ENCODE peak calls at places on chromosomes 7 and 10, in six cellular contexts. One of them, this sample, is unnamed.

GRCh38 chr7:48250441-48250951 is 79.2 kb downstream of the ABCA13 start:
- DNase-seq in H9: no peak
- DNase-seq in EL: peak
- DNase-seq in NCI-H2171 treated with DMSO at 0.1 percent for 48 hours: no peak
- DNase-seq in upper lobe of right lung: no peak
- DNase-seq in LHCN-M2: peak
- DNase-seq in this sample: peak

GRCh38 chr10:1149793-1150637 is 93.8 kb downstream of the WDR37 start:
- DNase-seq in H9: no peak
- DNase-seq in EL: no peak
- DNase-seq in NCI-H2171 treated with DMSO at 0.1 percent for 48 hours: no peak
- DNase-seq in upper lobe of right lung: peak
- DNase-seq in LHCN-M2: no peak
- DNase-seq in this sample: no peak

GRCh38 chr10:79065853-79066252 is 2.9 kb upstream of the ZMIZ1 start:
- DNase-seq in H9: no peak
- DNase-seq in EL: no peak
- DNase-seq in NCI-H2171 treated with DMSO at 0.1 percent for 48 hours: no peak
- DNase-seq in upper lobe of right lung: no peak
- DNase-seq in LHCN-M2: no peak
- DNase-seq in this sample: no peak

GRCh38 chr10:79944428-79945395 is 4.2 kb downstream of the SFTPD start:
- DNase-seq in H9: no peak
- DNase-seq in EL: no peak
- DNase-seq in NCI-H2171 treated with DMSO at 0.1 percent for 48 hours: no peak
- DNase-seq in upper lobe of right lung: no peak
- DNase-seq in LHCN-M2: no peak
- DNase-seq in this sample: no peak

GRCh38 chr10:3169738-3170137 is 2.8 kb downstream of the PITRM1 start:
- DNase-seq in H9: no peak
- DNase-seq in EL: no peak
- DNase-seq in NCI-H2171 treated with DMSO at 0.1 percent for 48 hours: no peak
- DNase-seq in upper lobe of right lung: no peak
- DNase-seq in LHCN-M2: no peak
- DNase-seq in this sample: no peak

GRCh38 chr7:99790407-99790806 is 6.4 kb upstream of the CYP3A4 start:
- DNase-seq in H9: no peak
- DNase-seq in EL: no peak
- DNase-seq in NCI-H2171 treated with DMSO at 0.1 percent for 48 hours: no peak
- DNase-seq in upper lobe of right lung: no peak
- DNase-seq in LHCN-M2: peak
- DNase-seq in this sample: no peak

GRCh38 chr10:69449841-69450240 is 1.4 kb upstream of the TSPAN15 start:
- DNase-seq in H9: peak
- DNase-seq in EL: peak
- DNase-seq in NCI-H2171 treated with DMSO at 0.1 percent for 48 hours: no peak
- DNase-seq in upper lobe of right lung: peak
- DNase-seq in LHCN-M2: peak
- DNase-seq in this sample: peak

GRCh38 chr7:159015081-159015893 is 129.4 kb downstream of the VIPR2 start:
- DNase-seq in H9: no peak
- DNase-seq in EL: peak
- DNase-seq in NCI-H2171 treated with DMSO at 0.1 percent for 48 hours: no peak
- DNase-seq in upper lobe of right lung: peak
- DNase-seq in LHCN-M2: peak
- DNase-seq in this sample: no peak

GRCh38 chr7:55005241-55005836 is 13.5 kb upstream of the EGFR start:
- DNase-seq in H9: peak
- DNase-seq in EL: no peak
- DNase-seq in NCI-H2171 treated with DMSO at 0.1 percent for 48 hours: no peak
- DNase-seq in upper lobe of right lung: no peak
- DNase-seq in LHCN-M2: no peak
- DNase-seq in this sample: no peak

GRCh38 chr7:69204936-69205335 is 393.3 kb upstream of the AUTS2 start:
- DNase-seq in H9: no peak
- DNase-seq in EL: no peak
- DNase-seq in NCI-H2171 treated with DMSO at 0.1 percent for 48 hours: peak
- DNase-seq in upper lobe of right lung: no peak
- DNase-seq in LHCN-M2: no peak
- DNase-seq in this sample: no peak

GRCh38 chr10:123840714-123841113 is 50.9 kb downstream of the CPXM2 start:
- DNase-seq in H9: no peak
- DNase-seq in EL: no peak
- DNase-seq in NCI-H2171 treated with DMSO at 0.1 percent for 48 hours: no peak
- DNase-seq in upper lobe of right lung: no peak
- DNase-seq in LHCN-M2: no peak
- DNase-seq in this sample: no peak

GRCh38 chr10:22319559-22320558 is 1.0 kb upstream of the BMI1 start:
- DNase-seq in H9: no peak
- DNase-seq in EL: no peak
- DNase-seq in NCI-H2171 treated with DMSO at 0.1 percent for 48 hours: peak
- DNase-seq in upper lobe of right lung: no peak
- DNase-seq in LHCN-M2: no peak
- DNase-seq in this sample: no peak

GRCh38 chr10:114879541-114880158 is 58.1 kb downstream of the FHIP2A start:
- DNase-seq in H9: peak
- DNase-seq in EL: peak
- DNase-seq in NCI-H2171 treated with DMSO at 0.1 percent for 48 hours: no peak
- DNase-seq in upper lobe of right lung: no peak
- DNase-seq in LHCN-M2: peak
- DNase-seq in this sample: peak

GRCh38 chr10:102660891-102661613 is 16.8 kb downstream of the TRIM8 start:
- DNase-seq in H9: peak
- DNase-seq in EL: peak
- DNase-seq in NCI-H2171 treated with DMSO at 0.1 percent for 48 hours: peak
- DNase-seq in upper lobe of right lung: peak
- DNase-seq in LHCN-M2: peak
- DNase-seq in this sample: no peak

GRCh38 chr7:36283711-36284130 is 105.9 kb upstream of the ANLN start:
- DNase-seq in H9: no peak
- DNase-seq in EL: no peak
- DNase-seq in NCI-H2171 treated with DMSO at 0.1 percent for 48 hours: no peak
- DNase-seq in upper lobe of right lung: peak
- DNase-seq in LHCN-M2: no peak
- DNase-seq in this sample: no peak

GRCh38 chr7:44706788-44707557 is 41.7 kb upstream of the ZMIZ2 start:
- DNase-seq in H9: no peak
- DNase-seq in EL: no peak
- DNase-seq in NCI-H2171 treated with DMSO at 0.1 percent for 48 hours: no peak
- DNase-seq in upper lobe of right lung: no peak
- DNase-seq in LHCN-M2: no peak
- DNase-seq in this sample: no peak

GRCh38 chr7:37097276-37097675 is 351.4 kb downstream of the ELMO1 start:
- DNase-seq in H9: no peak
- DNase-seq in EL: no peak
- DNase-seq in NCI-H2171 treated with DMSO at 0.1 percent for 48 hours: no peak
- DNase-seq in upper lobe of right lung: no peak
- DNase-seq in LHCN-M2: no peak
- DNase-seq in this sample: no peak

GRCh38 chr10:75402486-75403143 is 1.1 kb upstream of the ZNF503 start:
- DNase-seq in H9: peak
- DNase-seq in EL: no peak
- DNase-seq in NCI-H2171 treated with DMSO at 0.1 percent for 48 hours: peak
- DNase-seq in upper lobe of right lung: peak
- DNase-seq in LHCN-M2: peak
- DNase-seq in this sample: peak

GRCh38 chr7:2478387-2478760 is 2.2 kb upstream of the GRIFIN start:
- DNase-seq in H9: peak
- DNase-seq in EL: no peak
- DNase-seq in NCI-H2171 treated with DMSO at 0.1 percent for 48 hours: no peak
- DNase-seq in upper lobe of right lung: peak
- DNase-seq in LHCN-M2: peak
- DNase-seq in this sample: peak

GRCh38 chr7:138865843-138866242 is 67.8 kb upstream of the ATP6V0A4 start:
- DNase-seq in H9: no peak
- DNase-seq in EL: no peak
- DNase-seq in NCI-H2171 treated with DMSO at 0.1 percent for 48 hours: no peak
- DNase-seq in upper lobe of right lung: no peak
- DNase-seq in LHCN-M2: no peak
- DNase-seq in this sample: peak

GRCh38 chr7:155467846-155468821 is 10.2 kb downstream of the EN2 start:
- DNase-seq in H9: peak
- DNase-seq in EL: no peak
- DNase-seq in NCI-H2171 treated with DMSO at 0.1 percent for 48 hours: no peak
- DNase-seq in upper lobe of right lung: no peak
- DNase-seq in LHCN-M2: no peak
- DNase-seq in this sample: peak

GRCh38 chr10:110525349-110526260 is 27.9 kb downstream of the DUSP5 start:
- DNase-seq in H9: no peak
- DNase-seq in EL: peak
- DNase-seq in NCI-H2171 treated with DMSO at 0.1 percent for 48 hours: no peak
- DNase-seq in upper lobe of right lung: no peak
- DNase-seq in LHCN-M2: peak
- DNase-seq in this sample: no peak

GRCh38 chr7:129501760-129502707 is at the start of gene SMKR1:
- DNase-seq in H9: peak
- DNase-seq in EL: peak
- DNase-seq in NCI-H2171 treated with DMSO at 0.1 percent for 48 hours: peak
- DNase-seq in upper lobe of right lung: peak
- DNase-seq in LHCN-M2: peak
- DNase-seq in this sample: peak

GRCh38 chr10:100672199-100672598 is 73.2 kb upstream of the PAX2 start:
- DNase-seq in H9: no peak
- DNase-seq in EL: no peak
- DNase-seq in NCI-H2171 treated with DMSO at 0.1 percent for 48 hours: no peak
- DNase-seq in upper lobe of right lung: no peak
- DNase-seq in LHCN-M2: no peak
- DNase-seq in this sample: no peak

GRCh38 chr7:23852135-23852534 is 142.1 kb downstream of the STK31 start:
- DNase-seq in H9: no peak
- DNase-seq in EL: peak
- DNase-seq in NCI-H2171 treated with DMSO at 0.1 percent for 48 hours: no peak
- DNase-seq in upper lobe of right lung: no peak
- DNase-seq in LHCN-M2: no peak
- DNase-seq in this sample: no peak

GRCh38 chr7:13953368-13953767 is 36.1 kb downstream of the ETV1 start:
- DNase-seq in H9: no peak
- DNase-seq in EL: no peak
- DNase-seq in NCI-H2171 treated with DMSO at 0.1 percent for 48 hours: no peak
- DNase-seq in upper lobe of right lung: no peak
- DNase-seq in LHCN-M2: no peak
- DNase-seq in this sample: no peak

GRCh38 chr7:31100445-31100844 is 48.3 kb downstream of the ADCYAP1R1 start:
- DNase-seq in H9: peak
- DNase-seq in EL: peak
- DNase-seq in NCI-H2171 treated with DMSO at 0.1 percent for 48 hours: no peak
- DNase-seq in upper lobe of right lung: no peak
- DNase-seq in LHCN-M2: peak
- DNase-seq in this sample: no peak

GRCh38 chr7:151351967-151352366 is 10.4 kb downstream of the NUB1 start:
- DNase-seq in H9: no peak
- DNase-seq in EL: no peak
- DNase-seq in NCI-H2171 treated with DMSO at 0.1 percent for 48 hours: no peak
- DNase-seq in upper lobe of right lung: no peak
- DNase-seq in LHCN-M2: no peak
- DNase-seq in this sample: no peak